ENCODE peak calls at places on chromosomes 11 and 22, in six cellular contexts. L, Z, M, G, W and D are unnamed samples.

GRCh38 chr11:110376711-110377324 is 52.9 kb upstream of the FDX1 start:
- DNase-seq in L (peak; percentile 95), Z (peak; percentile 87), M (no peak), G (peak; percentile 71), W (peak; percentile 47), D (peak; percentile 78)

GRCh38 chr11:130847517-130847916 is 68.8 kb downstream of the SNX19 start:
- DNase-seq in L (no peak), Z (peak; percentile 94), M (no peak), G (no peak), W (no peak), D (no peak)

GRCh38 chr11:40247023-40247422 is 1212.4 kb downstream of the LRRC4C start:
- DNase-seq in L (no peak), Z (no peak), M (no peak), G (no peak), W (no peak), D (peak; percentile 11)

GRCh38 chr11:115645631-115646271 is 141.5 kb upstream of the CADM1 start:
- DNase-seq in L (peak; percentile 93), Z (no peak), M (no peak), G (no peak), W (no peak), D (peak; percentile 89)

GRCh38 chr11:68940651-68941323 is 37.1 kb downstream of the IGHMBP2 start:
- DNase-seq in L (no peak), Z (no peak), M (no peak), G (no peak), W (no peak), D (no peak)

GRCh38 chr11:128716661-128717210 is 22.9 kb downstream of the FLI1 start:
- DNase-seq in L (no peak), Z (no peak), M (no peak), G (no peak), W (peak; percentile 48), D (peak; percentile 27)

GRCh38 chr11:128759597-128759996 is 65.7 kb downstream of the FLI1 start:
- DNase-seq in L (peak; percentile 36), Z (peak; percentile 86), M (no peak), G (no peak), W (no peak), D (no peak)

GRCh38 chr11:69362315-69362714 is 68.4 kb downstream of the MYEOV start:
- DNase-seq in L (peak; percentile 32), Z (no peak), M (no peak), G (peak; percentile 13), W (no peak), D (no peak)

GRCh38 chr11:61969838-61970452 is 2.5 kb upstream of the FTH1 start:
- DNase-seq in L (no peak), Z (peak; percentile 91), M (no peak), G (no peak), W (no peak), D (no peak)

GRCh38 chr11:80182906-80183305 is 742.1 kb upstream of the TENM4 start:
- DNase-seq in L (no peak), Z (no peak), M (no peak), G (no peak), W (no peak), D (no peak)

GRCh38 chr11:2777871-2778629 is 78.3 kb upstream of the KCNQ1OT1 start:
- DNase-seq in L (no peak), Z (no peak), M (no peak), G (peak; percentile 22), W (no peak), D (no peak)

GRCh38 chr11:10623797-10624761 is 55.6 kb upstream of the LYVE1 start:
- DNase-seq in L (peak; percentile 75), Z (peak; percentile 42), M (no peak), G (no peak), W (no peak), D (no peak)

GRCh38 chr11:36034572-36035331 is 90.9 kb downstream of the LDLRAD3 start:
- DNase-seq in L (no peak), Z (peak; percentile 96), M (no peak), G (no peak), W (no peak), D (no peak)

GRCh38 chr22:46287873-46288751 is 8.6 kb upstream of the GTSE1 start:
- DNase-seq in L (no peak), Z (no peak), M (no peak), G (no peak), W (no peak), D (no peak)

GRCh38 chr11:1160231-1161101 is 2.7 kb downstream of the MUC5AC start:
- DNase-seq in L (no peak), Z (no peak), M (no peak), G (no peak), W (no peak), D (no peak)

GRCh38 chr11:86637976-86638375 is 34.4 kb downstream of the ME3 start:
- DNase-seq in L (no peak), Z (peak; percentile 49), M (no peak), G (no peak), W (no peak), D (no peak)

GRCh38 chr22:47651216-47651987 is 889.0 kb downstream of the TBC1D22A start:
- DNase-seq in L (no peak), Z (no peak), M (no peak), G (no peak), W (no peak), D (no peak)